ENCODE peak calls at places on chromosomes 5 and 9, in seven cellular contexts. X is H9, R is neuronal stem cell, L is mesendoderm, D is IMR-90, M is mesenchymal stem cell, Z is H1. U is an unnamed sample.

GRCh38 chr9:105245720-105246161 is 1.3 kb downstream of the SLC44A1 start:
- DNase-seq in R (no peak), L (no peak), M (no peak), Z (no peak), D (no peak), X (no peak), U (no peak)

GRCh38 chr5:112351225-112351624 is 67.9 kb downstream of the EPB41L4A start:
- DNase-seq in Z (no peak), R (no peak), D (no peak), M (no peak), X (no peak), L (no peak), U (no peak)

GRCh38 chr5:56918054-56918453 is 8.7 kb downstream of the SETD9 start:
- DNase-seq in Z (no peak), L (peak), M (no peak), R (no peak), D (no peak), X (peak), U (no peak)

GRCh38 chr9:95836072-95836471 is 39.4 kb upstream of the ERCC6L2 start:
- DNase-seq in M (no peak), D (peak), L (no peak), R (no peak), X (no peak), Z (no peak), U (no peak)

GRCh38 chr9:116506685-116507084 is 180.4 kb upstream of the TRIM32 start:
- DNase-seq in R (no peak), L (no peak), X (no peak), M (no peak), Z (no peak), D (peak), U (no peak)

GRCh38 chr5:82163459-82164108 is 114.6 kb downstream of the RPS23 start:
- DNase-seq in L (no peak), Z (no peak), D (peak), R (no peak), X (no peak), M (no peak), U (no peak)

GRCh38 chr5:114362977-114363721 is 1.3 kb downstream of the KCNN2 start:
- DNase-seq in D (peak), R (peak), X (peak), L (peak), M (peak), Z (no peak), U (no peak)

GRCh38 chr5:132473019-132473531 is 17.5 kb downstream of the IRF1 start:
- DNase-seq in M (no peak), X (no peak), Z (no peak), L (no peak), R (no peak), D (no peak), U (peak)

GRCh38 chr9:135215571-135216161 is 128.2 kb downstream of the OLFM1 start:
- DNase-seq in Z (no peak), X (no peak), M (no peak), D (no peak), R (no peak), L (no peak), U (no peak)

GRCh38 chr9:33403941-33404781 is 1.8 kb upstream of the AQP7 start:
- DNase-seq in L (no peak), X (no peak), D (no peak), R (no peak), M (no peak), Z (no peak), U (no peak)

GRCh38 chr5:150138551-150139265 is 16.9 kb downstream of the PDGFRB start:
- DNase-seq in M (peak), L (peak), R (peak), X (peak), Z (no peak), D (peak), U (no peak)

GRCh38 chr5:174793684-174794328 is 69.4 kb downstream of the MSX2 start:
- DNase-seq in L (peak), X (peak), R (peak), D (peak), M (peak), Z (peak), U (peak)

GRCh38 chr5:172410160-172410559 is 44.2 kb downstream of the SH3PXD2B start:
- DNase-seq in Z (no peak), X (no peak), M (peak), L (no peak), D (peak), R (no peak), U (peak)

GRCh38 chr9:71685394-71685793 is 82.9 kb downstream of the CEMIP2 start:
- DNase-seq in X (no peak), D (peak), R (no peak), Z (no peak), M (no peak), L (no peak), U (no peak)

GRCh38 chr9:18075253-18075977 is 398.5 kb upstream of the ADAMTSL1 start:
- DNase-seq in L (no peak), Z (no peak), R (no peak), D (no peak), X (no peak), M (no peak), U (no peak)

GRCh38 chr9:100352201-100352726 is 478 bp downstream of the TEX10 start:
- DNase-seq in R (peak), Z (no peak), D (peak), M (peak), X (peak), L (peak), U (peak)

GRCh38 chr5:45793638-45794532 is 97.7 kb upstream of the HCN1 start:
- DNase-seq in X (no peak), D (no peak), L (no peak), Z (no peak), M (no peak), R (no peak), U (no peak)

GRCh38 chr9:119304566-119304965 is 64.7 kb downstream of the BRINP1 start:
- DNase-seq in R (no peak), D (no peak), X (no peak), M (no peak), Z (no peak), L (no peak), U (no peak)

GRCh38 chr9:38125889-38126288 is 56.9 kb upstream of the SHB start:
- DNase-seq in M (no peak), X (no peak), L (no peak), D (no peak), Z (no peak), R (no peak), U (peak)

GRCh38 chr5:89351232-89351631 is 468.2 kb upstream of the MEF2C start:
- DNase-seq in D (peak), X (no peak), M (peak), L (no peak), R (no peak), Z (no peak), U (peak)

GRCh38 chr5:79011219-79011836 is 26.2 kb upstream of the ARSB start:
- DNase-seq in Z (no peak), M (no peak), L (peak), X (no peak), D (peak), R (no peak), U (no peak)

GRCh38 chr9:112541690-112542089 is 55.1 kb downstream of the KIAA1958 start:
- DNase-seq in M (peak), Z (no peak), L (no peak), D (peak), X (no peak), R (no peak), U (no peak)

GRCh38 chr5:8842906-8843590 is 702.8 kb downstream of the SEMA5A start:
- DNase-seq in L (peak), R (no peak), M (peak), Z (no peak), X (no peak), D (peak), U (no peak)

GRCh38 chr9:120916573-120916972 is 10.0 kb downstream of the TRAF1 start:
- DNase-seq in X (no peak), M (peak), L (no peak), Z (no peak), D (peak), R (no peak), U (no peak)

GRCh38 chr5:19605846-19606407 is 382.1 kb downstream of the CDH18 start:
- DNase-seq in M (no peak), X (no peak), Z (no peak), L (no peak), R (no peak), D (no peak), U (no peak)

GRCh38 chr9:85662558-85662957 is 79.2 kb downstream of the AGTPBP1 start:
- DNase-seq in X (no peak), Z (no peak), L (no peak), R (no peak), D (no peak), M (no peak), U (no peak)

GRCh38 chr9:124261787-124262595 is 4.2 kb downstream of the NEK6 start:
- DNase-seq in D (no peak), R (no peak), L (no peak), X (no peak), M (peak), Z (no peak), U (no peak)

GRCh38 chr9:14346826-14347407 is 33.0 kb upstream of the NFIB start:
- DNase-seq in M (no peak), R (no peak), L (peak), X (no peak), Z (no peak), D (no peak), U (no peak)

GRCh38 chr5:92637960-92638359 is 943.1 kb downstream of the NR2F1-AS1 start:
- DNase-seq in M (no peak), R (no peak), L (no peak), X (no peak), Z (no peak), D (no peak), U (no peak)

GRCh38 chr9:95574176-95574575 is 57.4 kb upstream of the PTCH1 start:
- DNase-seq in X (no peak), R (no peak), D (no peak), Z (no peak), M (no peak), L (no peak), U (no peak)

GRCh38 chr5:108345541-108346171 is 36.2 kb downstream of the FBXL17 start:
- DNase-seq in X (no peak), L (peak), D (peak), Z (no peak), M (peak), R (peak), U (no peak)

GRCh38 chr9:133705576-133705975 is 32.6 kb downstream of the SARDH start:
- DNase-seq in Z (no peak), R (no peak), X (no peak), M (no peak), D (no peak), L (no peak), U (no peak)

GRCh38 chr5:127863161-127863560 is 160.0 kb downstream of the CCDC192 start:
- DNase-seq in L (no peak), D (peak), R (no peak), M (peak), Z (no peak), X (no peak), U (no peak)

GRCh38 chr9:86667307-86667706 is 280.0 kb downstream of the GAS1 start:
- DNase-seq in M (no peak), Z (no peak), D (peak), L (no peak), X (no peak), R (no peak), U (no peak)

GRCh38 chr9:7147136-7148090 is 389.6 kb downstream of the KDM4C start:
- DNase-seq in D (peak), R (no peak), X (no peak), M (peak), Z (no peak), L (peak), U (no peak)

GRCh38 chr5:82165740-82166530 is 112.2 kb downstream of the RPS23 start:
- DNase-seq in D (peak), L (peak), R (peak), X (peak), M (peak), Z (peak), U (peak)

GRCh38 chr5:64505769-64506566 is at the start of gene RGS7BP:
- DNase-seq in L (peak), X (peak), Z (peak), D (peak), R (peak), M (peak), U (no peak)

GRCh38 chr9:88897081-88897480 is 94.2 kb upstream of the S1PR3 start:
- DNase-seq in Z (no peak), D (no peak), M (no peak), R (no peak), X (no peak), L (no peak), U (no peak)

GRCh38 chr9:88892729-88893128 is 98.5 kb upstream of the S1PR3 start:
- DNase-seq in Z (no peak), L (no peak), R (no peak), M (no peak), X (no peak), D (no peak), U (no peak)

GRCh38 chr9:88898033-88898432 is 93.2 kb upstream of the S1PR3 start:
- DNase-seq in R (no peak), Z (no peak), L (no peak), D (no peak), M (no peak), X (no peak), U (no peak)
- H2AK5ac ChIP-seq in R (no peak), Z (no peak), L (no peak), D (no peak), M (no peak), X (no peak), U (no peak)

DNA sequence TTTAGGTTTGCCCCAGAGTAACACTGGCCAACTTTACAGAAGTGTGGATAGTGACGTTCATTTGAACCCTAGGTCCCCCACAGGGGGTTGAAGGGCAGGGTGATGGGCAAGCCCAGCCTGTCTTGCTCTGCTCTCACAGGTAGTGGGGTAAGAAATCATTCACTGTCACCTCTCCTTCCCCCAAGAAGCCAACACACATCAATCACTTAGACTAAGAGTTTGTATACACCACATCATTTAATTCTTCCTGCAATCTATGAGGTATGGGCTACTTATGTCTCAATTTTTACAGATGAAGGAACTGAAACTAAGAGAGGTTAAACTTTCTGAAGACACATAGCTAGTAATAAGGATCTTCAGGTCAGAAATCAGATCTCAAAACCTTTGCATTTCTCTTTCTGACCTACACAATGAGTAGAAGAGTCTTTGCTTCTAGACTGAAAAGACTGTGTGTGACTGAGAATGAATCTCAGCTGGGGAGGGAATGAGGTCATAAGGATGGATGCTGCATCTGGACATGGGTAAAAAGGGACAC is 80.9 kb upstream of the EQTN start:
- DNase-seq in L (no peak), D (no peak), X (no peak), R (no peak), Z (no peak), M (no peak), U (no peak)
- H2AK5ac ChIP-seq in L (no peak), D (no peak), X (no peak), R (no peak), Z (no peak), M (no peak), U (no peak)

GRCh38 chr9:128358861-128359260 is 12.3 kb upstream of the URM1 start:
- DNase-seq in D (no peak), R (no peak), L (no peak), X (no peak), Z (no peak), M (no peak), U (no peak)

GRCh38 chr9:128360826-128361225 is 10.3 kb upstream of the URM1 start:
- DNase-seq in Z (no peak), R (no peak), D (no peak), M (no peak), X (no peak), L (no peak), U (no peak)

GRCh38 chr9:128358090-128358489 is 13.1 kb upstream of the URM1 start:
- DNase-seq in X (no peak), R (no peak), M (no peak), L (no peak), D (no peak), Z (no peak), U (no peak)

GRCh38 chr9:128349772-128350171 is 9.4 kb downstream of the SLC27A4 start:
- DNase-seq in M (no peak), Z (no peak), L (no peak), D (no peak), X (no peak), R (no peak), U (no peak)

GRCh38 chr9:128355451-128355850 is 15.1 kb downstream of the SLC27A4 start:
- DNase-seq in Z (no peak), L (no peak), X (no peak), D (no peak), M (no peak), R (no peak), U (no peak)
- H2AK5ac ChIP-seq in Z (no peak), L (no peak), X (no peak), D (no peak), M (no peak), R (no peak), U (no peak)

DNA sequence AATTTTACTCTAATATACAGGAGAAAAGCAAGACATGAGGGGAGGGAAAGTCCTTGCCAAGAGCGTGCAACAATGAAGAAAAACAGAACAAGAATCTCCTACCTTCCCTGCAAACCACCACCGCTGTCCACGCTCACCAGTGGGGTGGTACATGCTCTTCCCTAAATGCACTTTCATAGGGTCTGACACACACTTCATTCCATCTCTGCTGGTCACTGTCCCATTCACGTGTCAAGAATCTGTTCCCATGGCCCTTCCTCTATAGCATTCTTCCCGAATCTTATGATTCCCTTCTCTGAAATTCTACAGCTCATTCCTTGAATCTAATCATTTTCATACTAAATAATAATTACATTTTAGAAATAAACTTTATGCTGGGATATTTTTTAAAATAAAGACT is 11.4 kb upstream of the DNAH5 start:
- DNase-seq in D (peak), R (no peak), L (no peak), X (no peak), M (no peak), Z (no peak), U (peak)
- H2AK5ac ChIP-seq in D (no peak), R (no peak), L (no peak), X (no peak), M (no peak), Z (no peak), U (no peak)